ENCODE peak calls at places on chromosomes 12 and 14, in four cellular contexts. H is OCI-LY7, I is IMR-90, R is adrenal gland. U is an unnamed sample. For H3K36me3 and H3K4me1, the result is how much of the 10 kb centered on the place peaks cover.

GRCh38 chr12:6958609-6959375 is 7.6 kb downstream of the PTPN6 start:
- DNase-seq in R (no peak), H (peak), I (no peak), U (peak)

GRCh38 chr12:57745485-57745881 is 644 bp downstream of the TSPAN31 start:
- DNase-seq in R (no peak), H (no peak), I (peak), U (peak)

GRCh38 chr14:32252030-32252670 is 49.1 kb upstream of the RNU6-8 start:
- DNase-seq in R (peak), H (peak), I (peak), U (no peak)

GRCh38 chr12:105928436-105928835 is 210.3 kb downstream of the NUAK1 start:
- DNase-seq in H (no peak), I (no peak), R (no peak), U (peak)

GRCh38 chr14:96631621-96632362 is 129.6 kb downstream of the PAPOLA start:
- DNase-seq in H (no peak), R (no peak), I (no peak), U (no peak)

GRCh38 chr14:94880140-94880539 is 110.2 kb upstream of the GSC start:
- DNase-seq in R (no peak), H (no peak), I (no peak), U (no peak)

GRCh38 chr12:18837025-18837424 is 99.1 kb downstream of the CAPZA3 start:
- DNase-seq in H (no peak), R (no peak), I (peak), U (no peak)

GRCh38 chr12:132489602-132490239 is at the start of gene FBRSL1:
- DNase-seq in R (peak), I (peak), H (peak), U (peak)

GRCh38 chr12:26492406-26492805 is 297.0 kb downstream of the SSPN start:
- DNase-seq in I (no peak), H (no peak), R (no peak), U (no peak)

GRCh38 chr12:26488339-26488738 is 293.0 kb downstream of the SSPN start:
- DNase-seq in I (no peak), H (no peak), R (no peak), U (no peak)

GRCh38 chr12:26496170-26496569 is 300.8 kb downstream of the SSPN start:
- DNase-seq in I (no peak), H (no peak), R (no peak), U (no peak)

GRCh38 chr12:26489908-26490307 is 294.5 kb downstream of the SSPN start:
- DNase-seq in R (no peak), H (no peak), I (no peak), U (no peak)

GRCh38 chr12:26493656-26494055 is 298.3 kb downstream of the SSPN start:
- DNase-seq in I (no peak), H (no peak), R (no peak), U (no peak)
- H3K36me3 ChIP-seq in I (under half), H (under half), R (under half), U (under half)

DNA sequence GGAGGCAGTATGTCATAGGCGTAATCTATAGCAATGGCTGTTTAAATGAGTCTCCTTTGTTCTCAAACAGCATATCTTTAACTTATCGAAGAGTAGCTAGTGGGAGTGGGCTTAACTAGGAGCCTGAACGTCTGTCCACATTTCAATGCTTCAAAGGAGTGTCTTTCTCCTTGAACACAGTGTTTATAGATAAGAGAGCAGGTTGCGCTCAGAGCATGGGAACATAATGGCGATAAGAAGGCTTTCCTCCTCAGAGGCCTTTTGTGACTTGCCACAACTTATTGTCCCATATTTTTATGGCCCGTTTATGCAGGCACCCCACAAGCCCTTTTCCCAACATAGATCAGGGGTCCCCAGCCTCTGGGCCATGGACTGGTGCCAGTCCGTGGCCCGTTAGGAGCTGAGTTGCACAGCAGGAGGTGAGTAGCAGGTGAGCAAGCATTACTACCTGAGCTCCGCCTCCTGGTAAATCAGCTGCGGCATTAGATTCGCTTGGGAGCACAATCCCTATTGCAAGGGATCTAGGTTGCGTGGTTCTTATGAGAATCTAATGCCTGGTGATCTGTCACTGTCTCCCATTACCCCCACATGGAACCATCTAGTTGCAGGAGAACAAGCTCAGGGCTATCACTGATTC is 2.5 kb upstream of the DDX47 start:
- DNase-seq in R (no peak), H (no peak), I (no peak), U (no peak)
- H3K4me1 ChIP-seq in R (under half), H (under half), I (under half), U (under half)

DNA sequence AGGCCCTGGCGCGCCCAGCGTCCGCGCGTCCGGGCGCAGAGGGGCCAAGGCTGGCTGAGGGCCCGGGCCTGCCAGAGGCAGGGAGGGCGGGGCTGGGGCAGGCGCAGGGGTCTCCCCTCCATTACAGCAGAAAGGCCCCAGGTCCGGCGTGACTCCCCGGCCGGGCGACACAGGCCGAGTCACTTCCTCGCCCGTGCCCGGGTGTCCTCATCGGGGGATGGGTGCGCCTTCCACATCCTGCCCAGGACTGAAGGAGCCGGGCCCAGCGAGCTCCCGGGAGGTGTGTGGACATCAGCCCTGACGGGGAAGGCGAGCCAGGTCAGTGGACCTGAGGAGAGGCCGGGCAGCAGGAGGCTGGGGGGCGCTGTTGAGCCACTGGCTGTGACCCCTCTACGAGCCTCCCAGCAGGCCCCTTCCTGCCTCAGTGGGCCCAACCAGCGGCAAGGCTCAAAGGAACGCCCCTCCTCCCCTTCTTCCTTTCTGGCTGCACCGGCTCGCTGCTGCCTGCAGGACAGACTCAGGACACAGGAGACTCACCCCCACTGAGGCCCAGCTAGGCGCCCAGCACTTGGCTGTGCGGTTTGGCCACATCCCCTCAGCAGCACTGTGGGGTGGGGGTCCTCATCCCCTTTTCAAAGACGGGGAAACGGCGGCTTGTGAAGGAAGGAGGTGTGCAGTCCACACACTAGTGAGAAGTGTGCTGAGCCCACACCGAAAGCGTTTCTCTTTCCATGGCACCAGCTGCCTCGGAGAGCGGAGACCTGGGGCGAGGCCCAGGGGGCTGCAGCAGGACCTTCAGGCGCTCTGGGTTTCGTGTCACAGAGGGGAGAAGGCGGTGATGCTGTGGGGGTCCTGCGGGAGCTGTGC is 606 bp downstream of the TNFAIP2 start:
- DNase-seq in R (peak), H (no peak), I (no peak), U (peak)
- TF ChIP-seq CTCF in R (peak), H (peak), I (peak), U (peak)

GRCh38 chr12:111803038-111803626 is 36.4 kb downstream of the ALDH2 start:
- DNase-seq in I (no peak), H (no peak), R (no peak), U (no peak)

GRCh38 chr12:111803851-111804250 is 37.1 kb downstream of the ALDH2 start:
- DNase-seq in R (no peak), I (no peak), H (no peak), U (no peak)

GRCh38 chr12:111807232-111807631 is 34.8 kb upstream of the MAPKAPK5 start:
- DNase-seq in I (no peak), R (no peak), H (no peak), U (no peak)

GRCh38 chr12:111806304-111806703 is 35.7 kb upstream of the MAPKAPK5 start:
- DNase-seq in H (no peak), I (no peak), R (no peak), U (no peak)
- H3K36me3 ChIP-seq in H (under half), I (under half), R (under half), U (under half)

DNA sequence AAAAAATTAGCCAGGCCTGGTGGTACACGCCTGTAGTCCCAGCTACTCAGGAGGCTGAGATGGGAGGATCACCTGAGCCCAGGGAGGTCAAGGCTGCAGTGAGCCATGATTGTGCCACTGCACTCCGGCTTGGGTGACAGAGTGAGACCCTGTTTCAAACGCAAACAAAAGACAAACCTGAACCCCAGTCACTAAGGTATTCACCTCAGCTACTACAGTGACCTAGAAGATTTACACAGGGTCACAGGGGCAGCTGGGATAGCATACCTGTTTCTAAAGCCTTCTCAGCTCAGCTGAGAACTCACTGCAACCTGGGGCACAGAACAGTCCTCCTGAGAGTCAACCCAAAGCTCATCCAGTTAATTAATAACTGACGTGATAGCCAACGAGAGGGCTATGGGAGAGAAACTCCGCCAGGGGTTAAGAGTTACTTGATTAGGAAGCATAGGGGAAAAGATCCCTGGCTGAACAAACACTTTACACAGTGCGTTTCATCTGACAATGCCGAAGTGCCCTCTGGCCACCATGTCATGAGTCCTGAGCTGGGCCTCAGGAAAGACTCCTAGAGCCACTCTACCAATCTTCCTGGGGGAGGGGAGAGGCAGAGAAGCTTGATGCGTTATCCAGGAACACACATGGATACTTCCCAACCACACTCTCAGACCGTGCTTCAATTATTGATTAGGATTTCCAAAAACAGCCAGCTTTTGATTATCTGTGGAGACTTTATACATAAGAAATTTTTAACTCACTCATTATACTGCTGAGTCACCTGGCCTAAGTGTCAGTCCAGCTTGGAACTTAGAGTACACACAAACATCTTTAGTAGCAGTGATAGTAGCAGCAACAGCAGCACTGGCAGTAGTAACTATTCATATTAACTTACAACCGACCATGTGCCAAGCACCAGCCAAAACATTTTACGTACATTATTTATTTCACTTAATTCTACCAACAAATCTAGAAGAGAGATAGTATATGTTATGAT is 48.2 kb downstream of the FOXN3 start:
- DNase-seq in R (no peak), H (no peak), I (no peak), U (no peak)
- H3K4me1 ChIP-seq in R (under half), H (half or more), I (under half), U (under half)

GRCh38 chr14:90606434-90606833 is 209.6 kb downstream of the CALM1 start:
- DNase-seq in R (no peak), H (no peak), I (no peak), U (no peak)
- TF ChIP-seq CTCF in R (no peak), H (no peak), I (no peak), U (no peak)

GRCh38 chr14:58283730-58284129 is 14.6 kb upstream of the ARID4A start:
- DNase-seq in I (no peak), R (no peak), H (no peak), U (no peak)
- H3K36me3 ChIP-seq in I (under half), R (under half), H (half or more), U (under half)

DNA sequence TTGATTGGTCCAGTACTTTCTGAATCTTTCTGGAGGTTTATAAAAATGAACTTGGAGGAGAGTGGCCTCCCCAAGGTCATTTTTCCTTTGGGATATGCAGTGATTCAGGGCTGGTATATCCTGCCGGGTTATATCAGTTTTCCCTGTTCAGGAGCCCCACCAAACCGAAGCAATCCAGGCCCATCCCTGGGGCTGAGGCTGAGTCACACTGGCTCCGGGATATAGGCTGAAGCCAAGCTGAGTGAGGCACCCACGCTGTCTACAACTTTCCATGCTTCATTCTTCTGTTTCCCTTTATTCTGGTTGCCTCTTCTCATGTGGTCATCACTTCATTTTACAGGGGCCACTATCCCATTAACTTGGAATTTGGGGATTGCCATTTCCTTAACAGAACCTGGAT is 3.4 kb downstream of the SSPN start:
- DNase-seq in R (no peak), H (no peak), I (peak), U (no peak)
- H3K4me1 ChIP-seq in R (under half), H (under half), I (under half), U (under half)

GRCh38 chr12:60689137-60689536 is 1093.3 kb downstream of the SLC16A7 start:
- DNase-seq in R (no peak), I (no peak), H (peak), U (no peak)
- TF ChIP-seq CTCF in R (no peak), I (no peak), H (peak), U (no peak)

U was measured in kidney.